ENCODE peak calls at places on chromosome 22, in eight cellular contexts. One of them, this sample, is unnamed.

GRCh38 chr22:19810381-19811141 is 44.1 kb downstream of the GNB1L start:
- DNase-seq in sigmoid colon: peak; percentile 56
- DNase-seq in IMR-90: peak; percentile 81
- DNase-seq in heart right ventricle: no peak
- DNase-seq in aorta: peak; percentile 70
- DNase-seq in cardiac muscle cell: no peak
- DNase-seq in spleen: peak; percentile 62
- DNase-seq in H9: peak; percentile 32
- DNase-seq in this sample: no peak

GRCh38 chr22:37304595-37305343 is 22.5 kb downstream of the CYTH4 start:
- DNase-seq in sigmoid colon: no peak
- DNase-seq in IMR-90: peak; percentile 69
- DNase-seq in heart right ventricle: no peak
- DNase-seq in aorta: no peak
- DNase-seq in cardiac muscle cell: no peak
- DNase-seq in spleen: no peak
- DNase-seq in H9: no peak
- DNase-seq in this sample: no peak

GRCh38 chr22:16949561-16949960 is 58.5 kb downstream of the GAB4 start:
- DNase-seq in sigmoid colon: no peak
- DNase-seq in IMR-90: no peak
- DNase-seq in heart right ventricle: no peak
- DNase-seq in aorta: no peak
- DNase-seq in cardiac muscle cell: no peak
- DNase-seq in spleen: no peak
- DNase-seq in H9: no peak
- DNase-seq in this sample: peak; percentile 3

GRCh38 chr22:26589845-26590524 is at the start of gene TPST2:
- DNase-seq in sigmoid colon: peak; percentile 86
- DNase-seq in IMR-90: peak; percentile 65
- DNase-seq in heart right ventricle: peak; percentile 78
- DNase-seq in aorta: peak; percentile 91
- DNase-seq in cardiac muscle cell: peak; percentile 83
- DNase-seq in spleen: peak; percentile 95
- DNase-seq in H9: peak; percentile 81
- DNase-seq in this sample: peak; percentile 62

GRCh38 chr22:38017272-38017920 is 33.0 kb upstream of the SOX10 start:
- DNase-seq in sigmoid colon: peak; percentile 93
- DNase-seq in IMR-90: peak; percentile 52
- DNase-seq in heart right ventricle: peak; percentile 83
- DNase-seq in aorta: peak; percentile 89
- DNase-seq in cardiac muscle cell: no peak
- DNase-seq in spleen: no peak
- DNase-seq in H9: no peak
- DNase-seq in this sample: peak; percentile 75

GRCh38 chr22:26548984-26549383 is 36.7 kb upstream of the TFIP11 start:
- DNase-seq in sigmoid colon: no peak
- DNase-seq in IMR-90: no peak
- DNase-seq in heart right ventricle: no peak
- DNase-seq in aorta: no peak
- DNase-seq in cardiac muscle cell: no peak
- DNase-seq in spleen: no peak
- DNase-seq in H9: no peak
- DNase-seq in this sample: no peak

GRCh38 chr22:37019309-37020191 is at the start of the genes MPST and TST:
- DNase-seq in sigmoid colon: peak; percentile 89
- DNase-seq in IMR-90: peak; percentile 61
- DNase-seq in heart right ventricle: peak; percentile 83
- DNase-seq in aorta: peak; percentile 93
- DNase-seq in cardiac muscle cell: peak; percentile 91
- DNase-seq in spleen: peak; percentile 91
- DNase-seq in H9: peak; percentile 74
- DNase-seq in this sample: peak; percentile 83

GRCh38 chr22:35212020-35212419 is 45.3 kb upstream of the HMGXB4 start:
- DNase-seq in sigmoid colon: no peak
- DNase-seq in IMR-90: peak; percentile 65
- DNase-seq in heart right ventricle: no peak
- DNase-seq in aorta: no peak
- DNase-seq in cardiac muscle cell: no peak
- DNase-seq in spleen: no peak
- DNase-seq in H9: no peak
- DNase-seq in this sample: no peak

GRCh38 chr22:36343720-36344105 is 44.1 kb downstream of the MYH9 start:
- DNase-seq in sigmoid colon: no peak
- DNase-seq in IMR-90: no peak
- DNase-seq in heart right ventricle: no peak
- DNase-seq in aorta: no peak
- DNase-seq in cardiac muscle cell: no peak
- DNase-seq in spleen: no peak
- DNase-seq in H9: no peak
- DNase-seq in this sample: peak; percentile 75

GRCh38 chr22:38699784-38700183 is 959 bp downstream of the JOSD1 start:
- DNase-seq in sigmoid colon: peak; percentile 58
- DNase-seq in IMR-90: peak; percentile 62
- DNase-seq in heart right ventricle: no peak
- DNase-seq in aorta: no peak
- DNase-seq in cardiac muscle cell: no peak
- DNase-seq in spleen: no peak
- DNase-seq in H9: no peak
- DNase-seq in this sample: peak; percentile 1

GRCh38 chr22:42340695-42341383 is 70.4 kb upstream of the TCF20 start:
- DNase-seq in sigmoid colon: peak; percentile 81
- DNase-seq in IMR-90: no peak
- DNase-seq in heart right ventricle: no peak
- DNase-seq in aorta: no peak
- DNase-seq in cardiac muscle cell: peak; percentile 52
- DNase-seq in spleen: no peak
- DNase-seq in H9: peak; percentile 60
- DNase-seq in this sample: no peak

GRCh38 chr22:50305658-50306566 is 1.5 kb downstream of the PLXNB2 start:
- DNase-seq in sigmoid colon: peak; percentile 93
- DNase-seq in IMR-90: peak; percentile 95
- DNase-seq in heart right ventricle: peak; percentile 88
- DNase-seq in aorta: peak; percentile 96
- DNase-seq in cardiac muscle cell: peak; percentile 57
- DNase-seq in spleen: no peak
- DNase-seq in H9: no peak
- DNase-seq in this sample: peak; percentile 54

GRCh38 chr22:50308597-50308935 is 1.1 kb upstream of the PLXNB2 start:
- DNase-seq in sigmoid colon: peak; percentile 92
- DNase-seq in IMR-90: peak; percentile 40
- DNase-seq in heart right ventricle: peak; percentile 91
- DNase-seq in aorta: no peak
- DNase-seq in cardiac muscle cell: no peak
- DNase-seq in spleen: peak; percentile 94
- DNase-seq in H9: peak; percentile 71
- DNase-seq in this sample: peak; percentile 45

GRCh38 chr22:50305393-50305657 is 2.1 kb downstream of the PLXNB2 start:
- DNase-seq in sigmoid colon: no peak
- DNase-seq in IMR-90: no peak
- DNase-seq in heart right ventricle: no peak
- DNase-seq in aorta: no peak
- DNase-seq in cardiac muscle cell: no peak
- DNase-seq in spleen: no peak
- DNase-seq in H9: no peak
- DNase-seq in this sample: no peak

GRCh38 chr22:50307891-50308596 is 598 bp upstream of the PLXNB2 start:
- DNase-seq in sigmoid colon: no peak
- DNase-seq in IMR-90: no peak
- DNase-seq in heart right ventricle: no peak
- DNase-seq in aorta: no peak
- DNase-seq in cardiac muscle cell: no peak
- DNase-seq in spleen: no peak
- DNase-seq in H9: no peak
- DNase-seq in this sample: no peak

DNA sequence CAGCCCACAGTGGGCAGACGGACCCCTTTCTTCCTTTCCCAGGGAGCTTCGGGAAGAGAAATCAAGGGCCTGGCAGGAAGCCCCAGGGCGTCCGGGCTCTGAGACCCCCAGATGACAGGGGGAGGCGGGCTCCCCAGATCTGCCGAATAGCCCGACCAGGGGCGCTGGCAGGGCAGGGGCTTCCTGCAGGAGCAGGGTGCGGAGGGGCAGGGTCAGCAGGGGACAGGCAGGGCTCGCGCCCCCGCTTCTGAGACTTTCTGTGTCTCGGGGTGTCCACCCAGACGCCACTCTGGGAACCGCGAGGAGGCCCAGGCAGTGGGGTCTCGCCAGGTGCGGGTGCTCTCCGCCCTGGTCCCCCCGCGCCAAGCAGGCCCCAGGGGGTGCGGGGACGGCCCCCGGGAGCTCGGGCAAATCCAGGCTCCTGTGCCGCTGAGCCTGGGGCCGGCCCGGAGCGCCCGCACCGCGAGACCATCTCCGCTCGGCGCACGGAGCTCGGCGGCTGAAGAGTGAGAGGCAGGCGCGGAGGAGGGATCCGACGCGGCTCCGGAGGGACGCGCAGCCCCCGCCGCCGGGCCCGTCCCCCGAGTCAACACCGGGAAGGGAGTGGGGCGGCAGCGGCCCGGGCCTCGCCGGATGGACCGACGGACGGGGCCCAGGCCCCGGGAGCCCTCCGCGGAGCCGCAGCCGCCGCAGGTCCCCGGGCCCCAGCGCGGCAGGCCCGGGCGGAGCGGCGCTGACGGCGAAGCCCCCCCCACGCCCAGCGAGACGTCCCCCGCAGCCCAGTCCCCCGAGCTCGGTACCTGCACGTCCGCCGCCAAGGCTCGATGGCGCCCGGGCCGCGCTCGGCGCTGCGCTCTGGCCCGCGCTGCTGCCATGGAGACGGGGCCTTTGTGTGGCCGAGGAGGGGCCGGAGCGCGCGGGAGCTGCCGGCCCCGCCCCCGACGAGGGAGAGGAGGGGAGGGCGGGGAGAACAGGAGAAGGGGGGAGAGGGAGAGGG is at the start of gene PLXNB2:
- DNase-seq in sigmoid colon: peak; percentile 93
- DNase-seq in IMR-90: peak; percentile 80
- DNase-seq in heart right ventricle: peak; percentile 88
- DNase-seq in aorta: peak; percentile 93
- DNase-seq in cardiac muscle cell: peak; percentile 88
- DNase-seq in spleen: no peak
- DNase-seq in H9: peak; percentile 65
- DNase-seq in this sample: peak; percentile 71
- H3K27ac ChIP-seq in sigmoid colon: peak within 1 kb of the TSS; percentile 96
- H3K27ac ChIP-seq in IMR-90: peak within 1 kb of the TSS; percentile 96
- H3K27ac ChIP-seq in heart right ventricle: peak within 1 kb of the TSS; percentile 95
- H3K27ac ChIP-seq in aorta: peak within 1 kb of the TSS; percentile 5
- H3K27ac ChIP-seq in cardiac muscle cell: peak within 1 kb of the TSS; percentile 83
- H3K27ac ChIP-seq in spleen: peak within 1 kb of the TSS; percentile 92
- H3K27ac ChIP-seq in H9: no peak within 1 kb of the TSS
- H3K27ac ChIP-seq in this sample: peak within 1 kb of the TSS; percentile 85

GRCh38 chr22:46045459-46046298 is 68.7 kb upstream of the WNT7B start:
- DNase-seq in sigmoid colon: peak; percentile 72
- DNase-seq in IMR-90: no peak
- DNase-seq in heart right ventricle: no peak
- DNase-seq in aorta: peak; percentile 76
- DNase-seq in cardiac muscle cell: no peak
- DNase-seq in spleen: peak; percentile 80
- DNase-seq in H9: no peak
- DNase-seq in this sample: no peak

GRCh38 chr22:46044718-46045458 is 67.9 kb upstream of the WNT7B start:
- DNase-seq in sigmoid colon: peak; percentile 72
- DNase-seq in IMR-90: no peak
- DNase-seq in heart right ventricle: no peak
- DNase-seq in aorta: peak; percentile 82
- DNase-seq in cardiac muscle cell: peak; percentile 46
- DNase-seq in spleen: peak; percentile 90
- DNase-seq in H9: no peak
- DNase-seq in this sample: no peak

GRCh38 chr22:46046299-46046685 is 69.3 kb upstream of the WNT7B start:
- DNase-seq in sigmoid colon: peak; percentile 66
- DNase-seq in IMR-90: no peak
- DNase-seq in heart right ventricle: no peak
- DNase-seq in aorta: peak; percentile 74
- DNase-seq in cardiac muscle cell: no peak
- DNase-seq in spleen: peak; percentile 66
- DNase-seq in H9: no peak
- DNase-seq in this sample: no peak

GRCh38 chr22:46047841-46048595 is 71.1 kb upstream of the WNT7B start:
- DNase-seq in sigmoid colon: peak; percentile 72
- DNase-seq in IMR-90: no peak
- DNase-seq in heart right ventricle: no peak
- DNase-seq in aorta: peak; percentile 78
- DNase-seq in cardiac muscle cell: no peak
- DNase-seq in spleen: peak; percentile 82
- DNase-seq in H9: no peak
- DNase-seq in this sample: no peak

DNA sequence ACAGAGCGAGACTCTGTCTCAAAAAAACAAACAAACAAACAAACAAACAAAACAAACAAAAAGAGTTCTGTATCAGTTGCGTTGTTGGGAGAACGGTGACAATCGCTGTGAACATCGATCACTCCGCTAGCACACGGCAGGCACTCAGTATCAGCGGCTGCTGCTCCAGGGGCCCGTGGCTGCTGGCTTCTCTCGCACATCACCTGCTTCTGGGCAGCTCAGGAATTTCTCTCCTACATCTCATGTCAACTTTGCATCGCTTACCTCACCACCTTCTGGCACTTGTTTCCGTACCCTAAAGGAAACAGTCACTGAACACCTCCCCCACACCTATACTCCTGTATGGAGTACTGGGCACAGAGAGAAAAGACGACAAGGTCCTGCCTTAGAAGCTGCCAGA is 70.3 kb upstream of the WNT7B start:
- DNase-seq in sigmoid colon: peak; percentile 58
- DNase-seq in IMR-90: no peak
- DNase-seq in heart right ventricle: no peak
- DNase-seq in aorta: no peak
- DNase-seq in cardiac muscle cell: no peak
- DNase-seq in spleen: peak; percentile 48
- DNase-seq in H9: peak; percentile 15
- DNase-seq in this sample: no peak
- H3K27ac ChIP-seq in sigmoid colon: peak overlapping the region; percentile 100
- H3K27ac ChIP-seq in IMR-90: no peak overlapping the region
- H3K27ac ChIP-seq in heart right ventricle: peak overlapping the region; percentile 63
- H3K27ac ChIP-seq in aorta: no peak overlapping the region
- H3K27ac ChIP-seq in cardiac muscle cell: no peak overlapping the region
- H3K27ac ChIP-seq in spleen: peak overlapping the region; percentile 97
- H3K27ac ChIP-seq in H9: no peak overlapping the region
- H3K27ac ChIP-seq in this sample: peak overlapping the region; percentile 90

DNA sequence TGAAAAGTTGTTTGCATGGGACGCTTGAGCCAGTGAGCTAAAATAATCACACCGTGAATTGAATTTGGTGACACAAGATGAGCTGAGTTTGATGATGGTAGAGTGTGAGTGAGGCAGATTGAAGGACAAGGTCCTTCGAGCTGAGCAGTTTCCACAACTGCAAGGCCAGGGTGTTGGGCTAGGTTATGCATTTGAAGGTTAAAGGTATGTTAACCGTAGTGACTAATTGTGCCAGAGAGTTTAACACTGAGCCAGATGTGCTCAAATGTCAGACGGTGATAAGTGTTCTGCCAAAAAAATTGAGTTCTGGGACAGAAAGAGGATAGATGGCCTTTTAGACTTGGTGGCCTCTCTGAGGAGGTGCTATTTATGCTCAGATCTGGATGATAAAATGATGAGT is 89.5 kb downstream of the FAM83F start:
- DNase-seq in sigmoid colon: no peak
- DNase-seq in IMR-90: no peak
- DNase-seq in heart right ventricle: no peak
- DNase-seq in aorta: no peak
- DNase-seq in cardiac muscle cell: no peak
- DNase-seq in spleen: no peak
- DNase-seq in H9: no peak
- DNase-seq in this sample: no peak
- H3K27ac ChIP-seq in sigmoid colon: no peak overlapping the region
- H3K27ac ChIP-seq in IMR-90: no peak overlapping the region
- H3K27ac ChIP-seq in heart right ventricle: no peak overlapping the region
- H3K27ac ChIP-seq in aorta: no peak overlapping the region
- H3K27ac ChIP-seq in cardiac muscle cell: no peak overlapping the region
- H3K27ac ChIP-seq in spleen: no peak overlapping the region
- H3K27ac ChIP-seq in H9: no peak overlapping the region
- H3K27ac ChIP-seq in this sample: no peak overlapping the region

GRCh38 chr22:29203883-29204282 is 1.8 kb upstream of the EMID1 start:
- DNase-seq in sigmoid colon: no peak
- DNase-seq in IMR-90: no peak
- DNase-seq in heart right ventricle: no peak
- DNase-seq in aorta: no peak
- DNase-seq in cardiac muscle cell: no peak
- DNase-seq in spleen: peak; percentile 16
- DNase-seq in H9: no peak
- DNase-seq in this sample: no peak
- H3K27ac ChIP-seq in sigmoid colon: no peak overlapping the region
- H3K27ac ChIP-seq in IMR-90: no peak overlapping the region
- H3K27ac ChIP-seq in heart right ventricle: no peak overlapping the region
- H3K27ac ChIP-seq in aorta: no peak overlapping the region
- H3K27ac ChIP-seq in cardiac muscle cell: no peak overlapping the region
- H3K27ac ChIP-seq in spleen: peak overlapping the region; percentile 80
- H3K27ac ChIP-seq in H9: no peak overlapping the region
- H3K27ac ChIP-seq in this sample: no peak overlapping the region